ENCODE peak calls at places on chromosome 14, in five cellular contexts. W, J, G, H and B are unnamed samples.

GRCh38 chr14:72479471-72479931 is 414.4 kb downstream of the DPF3 start:
- DNase-seq in W (no peak), J (no peak), G (no peak), H (no peak), B (no peak)

GRCh38 chr14:92646952-92647461 is 101.4 kb downstream of the LGMN start:
- DNase-seq in W (no peak), J (peak), G (peak), H (peak), B (no peak)

GRCh38 chr14:95442633-95443021 is 73.8 kb downstream of the SYNE3 start:
- DNase-seq in W (peak), J (peak), G (peak), H (peak), B (peak)

GRCh38 chr14:95327558-95328374 is 8.1 kb upstream of the CLMN start:
- DNase-seq in W (no peak), J (no peak), G (no peak), H (no peak), B (no peak)

GRCh38 chr14:63248211-63248610 is 44.0 kb downstream of the RHOJ start:
- DNase-seq in W (no peak), J (peak), G (peak), H (no peak), B (no peak)

GRCh38 chr14:34012978-34013713 is 62.3 kb upstream of the EGLN3 start:
- DNase-seq in W (no peak), J (no peak), G (no peak), H (no peak), B (no peak)

GRCh38 chr14:88518592-88519512 is 36.0 kb downstream of the PTPN21 start:
- DNase-seq in W (no peak), J (peak), G (no peak), H (peak), B (no peak)

GRCh38 chr14:56549721-56550120 is 29.9 kb upstream of the TMEM260 start:
- DNase-seq in W (no peak), J (no peak), G (no peak), H (no peak), B (peak)

GRCh38 chr14:32473476-32473875 is 144.4 kb downstream of the AKAP6 start:
- DNase-seq in W (no peak), J (peak), G (no peak), H (peak), B (no peak)

GRCh38 chr14:60357551-60357930 is 108.5 kb downstream of the PPM1A start:
- DNase-seq in W (no peak), J (no peak), G (no peak), H (no peak), B (no peak)

GRCh38 chr14:39266589-39266870 is 32.8 kb downstream of the MIA2 start:
- DNase-seq in W (peak), J (peak), G (no peak), H (no peak), B (peak)

GRCh38 chr14:74579447-74580274 is 32.4 kb downstream of the LTBP2 start:
- DNase-seq in W (no peak), J (peak), G (no peak), H (peak), B (peak)

GRCh38 chr14:67360469-67361206 is 510 bp downstream of the EIF2S1 start:
- DNase-seq in W (no peak), J (no peak), G (no peak), H (no peak), B (peak)

GRCh38 chr14:105537580-105538474 is 11.4 kb downstream of the TMEM121 start:
- DNase-seq in W (peak), J (no peak), G (no peak), H (no peak), B (no peak)

GRCh38 chr14:50362791-50363733 is 33.6 kb downstream of the CDKL1 start:
- DNase-seq in W (no peak), J (no peak), G (no peak), H (no peak), B (no peak)

GRCh38 chr14:49420201-49420600 is 166.0 kb downstream of the RPS29 start:
- DNase-seq in W (no peak), J (no peak), G (no peak), H (no peak), B (no peak)

GRCh38 chr14:45249847-45250575 is 3.0 kb downstream of the MIS18BP1 start:
- DNase-seq in W (peak), J (peak), G (no peak), H (peak), B (no peak)

GRCh38 chr14:75875958-75876357 is 105.8 kb downstream of the TGFB3 start:
- DNase-seq in W (no peak), J (no peak), G (no peak), H (no peak), B (no peak)

GRCh38 chr14:98623806-98624430 is 648.1 kb downstream of the BCL11B start:
- DNase-seq in W (no peak), J (no peak), G (no peak), H (no peak), B (no peak)

GRCh38 chr14:102590667-102591099 is 1.8 kb upstream of the RCOR1 start:
- DNase-seq in W (peak), J (peak), G (no peak), H (no peak), B (no peak)

GRCh38 chr14:101125313-101125712 is 221.8 kb upstream of the RTL1 start:
- DNase-seq in W (no peak), J (no peak), G (no peak), H (no peak), B (no peak)